ENCODE peak calls at places on chromosomes 2 and 18, in five cellular contexts. T is HuH-7.5, B is neural progenitor cell, Z is KBM-7, J is non-pigmented ciliary epithelial cell. E is an unnamed sample.

GRCh38 chr2:72275084-72275483 is 127.4 kb upstream of the CYP26B1 start:
- DNase-seq in B (no peak), T (no peak), J (no peak), Z (no peak), E (no peak)

GRCh38 chr2:191790737-191791136 is 56.2 kb downstream of the CAVIN2 start:
- DNase-seq in T (no peak), J (no peak), Z (no peak), B (no peak), E (no peak)

GRCh38 chr2:213221962-213222361 is 62.3 kb upstream of the SPAG16 start:
- DNase-seq in J (no peak), B (no peak), Z (no peak), T (no peak), E (no peak)

GRCh38 chr18:46497129-46497528 is 159.9 kb downstream of the LOXHD1 start:
- DNase-seq in B (peak; percentile 88), J (no peak), T (no peak), Z (peak; percentile 32), E (peak; percentile 63)

GRCh38 chr2:64392514-64392913 is 61.4 kb upstream of the LGALSL start:
- DNase-seq in J (no peak), T (no peak), Z (no peak), B (no peak), E (no peak)

GRCh38 chr2:238100049-238100820 is at the start of gene ESPNL:
- DNase-seq in J (no peak), T (no peak), Z (no peak), B (no peak), E (no peak)

GRCh38 chr2:237154050-237154638 is 68.5 kb downstream of the COPS8 start:
- DNase-seq in J (no peak), B (peak; percentile 66), T (peak; percentile 34), Z (peak; percentile 58), E (peak; percentile 73)

GRCh38 chr18:8835556-8835955 is 130.2 kb downstream of the MTCL1 start:
- DNase-seq in B (no peak), Z (no peak), T (no peak), J (no peak), E (no peak)

GRCh38 chr2:65368464-65368863 is 63.9 kb downstream of the SPRED2 start:
- DNase-seq in Z (no peak), J (no peak), T (no peak), B (no peak), E (no peak)

GRCh38 chr18:8084160-8084559 is 517.0 kb downstream of the PTPRM start:
- DNase-seq in Z (peak; percentile 20), T (no peak), J (no peak), B (peak; percentile 81), E (no peak)

GRCh38 chr2:64354857-64355680 is 98.9 kb upstream of the LGALSL start:
- DNase-seq in B (no peak), Z (peak; percentile 69), T (no peak), J (no peak), E (no peak)

GRCh38 chr2:86764661-86765307 is 25.9 kb downstream of the CD8A start:
- DNase-seq in Z (peak; percentile 71), B (peak; percentile 53), J (peak; percentile 11), T (no peak), E (no peak)

E was measured in T47D.